ENCODE peak calls at places on chromosomes 12 and 14, in six cellular contexts. B is effector memory CD4-positive, alpha-beta T cell; D is cardiac muscle cell; S is transverse colon; R is PC-9; Y is NT2/D1. Z is an unnamed sample.

GRCh38 chr12:4626543-4626942 is 22.3 kb downstream of the AKAP3 start:
- DNase-seq in D (no peak), S (no peak), R (no peak), B (no peak), Y (no peak), Z (no peak)

GRCh38 chr14:34851395-34851794 is 23.8 kb downstream of the BAZ1A start:
- DNase-seq in D (peak; percentile 79), B (no peak), S (no peak), Y (no peak), R (no peak), Z (no peak)

GRCh38 chr12:11697670-11698387 is 48.4 kb downstream of the ETV6 start:
- DNase-seq in S (no peak), B (no peak), Y (no peak), R (no peak), D (peak; percentile 62), Z (no peak)

GRCh38 chr12:102957339-102958050 is at the start of gene ASCL1:
- DNase-seq in D (peak; percentile 43), B (no peak), S (no peak), R (no peak), Y (no peak), Z (no peak)

GRCh38 chr12:53564941-53565340 is 57.7 kb upstream of the NPFF start:
- DNase-seq in Y (no peak), B (no peak), S (no peak), D (no peak), R (no peak), Z (no peak)

GRCh38 chr12:70094467-70094866 is 148.8 kb upstream of the CNOT2 start:
- DNase-seq in D (no peak), B (no peak), R (no peak), S (no peak), Y (no peak), Z (no peak)

GRCh38 chr12:124620606-124621295 is 53.3 kb upstream of the NCOR2 start:
- DNase-seq in B (no peak), Y (no peak), R (no peak), S (no peak), D (peak; percentile 47), Z (no peak)

GRCh38 chr14:89618309-89618708 is 201.3 kb upstream of the FOXN3 start:
- DNase-seq in R (no peak), Y (no peak), S (peak; percentile 21), B (no peak), D (no peak), Z (no peak)

GRCh38 chr12:64782181-64782580 is 23.0 kb upstream of the GNS start:
- DNase-seq in B (no peak), S (no peak), Y (no peak), R (no peak), D (no peak), Z (no peak)

GRCh38 chr12:98771811-98772752 is 127.0 kb downstream of the APAF1 start:
- DNase-seq in S (no peak), B (no peak), D (no peak), Y (no peak), R (no peak), Z (no peak)

GRCh38 chr14:32102152-32102787 is 25.2 kb downstream of the ARHGAP5 start:
- DNase-seq in B (no peak), Y (no peak), R (no peak), D (no peak), S (no peak), Z (peak; percentile 46)

GRCh38 chr14:34604990-34605389 is 25.0 kb downstream of the SNX6 start:
- DNase-seq in R (no peak), Y (no peak), D (peak; percentile 39), B (no peak), S (no peak), Z (no peak)

GRCh38 chr12:74897425-74898211 is 312.0 kb downstream of the KCNC2 start:
- DNase-seq in B (no peak), R (no peak), Y (no peak), S (no peak), D (no peak), Z (peak; percentile 30)

GRCh38 chr14:65446159-65446558 is 33.6 kb downstream of the FUT8 start:
- DNase-seq in R (no peak), B (no peak), D (peak; percentile 50), S (no peak), Y (no peak), Z (no peak)

GRCh38 chr14:51862171-51862838 is 1.9 kb downstream of the GNG2 start:
- DNase-seq in Y (no peak), B (no peak), R (no peak), S (no peak), D (peak; percentile 26), Z (no peak)

GRCh38 chr14:53564870-53565269 is 391.8 kb downstream of the BMP4 start:
- DNase-seq in R (no peak), Y (no peak), B (no peak), S (no peak), D (no peak), Z (no peak)

GRCh38 chr14:104249092-104249491 is 110.7 kb downstream of the KIF26A start:
- DNase-seq in Y (no peak), R (no peak), D (no peak), S (no peak), B (no peak), Z (no peak)

GRCh38 chr14:90522585-90523191 is 125.9 kb downstream of the CALM1 start:
- DNase-seq in S (peak; percentile 49), Y (no peak), D (peak; percentile 71), B (no peak), R (peak; percentile 70), Z (no peak)

GRCh38 chr14:62691613-62692489 is 353.4 kb downstream of the KCNH5 start:
- DNase-seq in Y (no peak), S (no peak), R (peak; percentile 58), D (peak; percentile 97), B (no peak), Z (no peak)

GRCh38 chr12:124688356-124688992 is 121.1 kb upstream of the NCOR2 start:
- DNase-seq in B (no peak), D (peak; percentile 26), S (no peak), R (no peak), Y (no peak), Z (no peak)

GRCh38 chr12:117394491-117394890 is 33.1 kb upstream of the NOS1 start:
- DNase-seq in R (no peak), S (no peak), B (no peak), D (no peak), Y (no peak), Z (no peak)

GRCh38 chr14:63200767-63201166 is 3.5 kb upstream of the RHOJ start:
- DNase-seq in S (no peak), D (no peak), B (no peak), Y (no peak), R (peak; percentile 5), Z (no peak)

GRCh38 chr12:48988030-48988649 is 10.0 kb downstream of the WNT1 start:
- DNase-seq in D (peak; percentile 58), R (peak; percentile 64), Y (no peak), S (peak; percentile 75), B (peak; percentile 65), Z (peak; percentile 74)

DNA sequence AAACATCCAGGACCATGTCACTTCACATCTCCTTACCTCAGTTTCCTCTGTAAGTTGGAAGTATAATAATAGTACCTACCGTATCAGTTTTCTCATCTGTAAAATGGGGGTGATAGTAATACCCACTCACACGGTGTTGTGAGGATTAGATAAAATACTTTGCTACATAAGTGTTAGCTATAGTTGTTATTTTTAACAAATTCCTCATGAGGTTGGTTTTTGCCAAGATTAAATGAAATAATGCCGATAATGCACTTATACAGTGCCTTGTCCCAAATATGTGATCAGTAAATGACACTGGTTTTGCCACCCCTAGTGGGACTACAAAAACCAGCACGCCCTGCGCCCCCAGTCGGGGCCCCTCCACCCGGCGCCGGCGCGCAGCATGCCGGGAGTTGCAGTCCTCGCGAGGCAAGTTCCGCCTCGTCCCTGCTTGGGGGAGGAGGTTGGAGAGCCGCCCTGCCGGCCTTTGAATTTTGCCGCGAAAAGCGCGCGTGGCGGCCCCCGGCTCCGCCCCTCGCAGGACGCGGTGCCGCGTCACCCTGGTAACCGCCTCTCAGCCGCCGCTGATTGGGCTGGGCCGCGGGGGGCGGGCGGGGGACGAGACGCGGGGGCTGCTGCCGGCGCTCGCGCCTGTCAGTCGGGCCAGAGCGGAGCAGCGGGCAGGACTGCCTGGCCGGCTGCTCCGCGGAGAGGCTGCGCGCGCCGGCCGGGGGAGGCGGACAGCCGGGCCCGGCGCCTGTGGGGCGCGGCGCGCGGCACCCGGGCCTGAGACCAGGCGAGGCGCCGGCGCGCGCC is at the start of gene FAM222A:
- DNase-seq in B (peak; percentile 96), S (peak; percentile 97), Y (peak; percentile 94), D (peak; percentile 98), R (peak; percentile 97), Z (peak; percentile 97)
- H3K4me1 ChIP-seq in B (peaks cover 10% of the 10 kb centered on the region), S (peaks cover 17% of the 10 kb centered on the region), Y (peaks cover 38% of the 10 kb centered on the region), D (peaks cover 24% of the 10 kb centered on the region), R (peaks cover 28% of the 10 kb centered on the region), Z (peaks cover 12% of the 10 kb centered on the region)

GRCh38 chr14:61476737-61477410 is 155.5 kb downstream of the PRKCH start:
- DNase-seq in B (peak; percentile 69), R (no peak), S (peak; percentile 48), D (peak; percentile 99), Y (no peak), Z (peak; percentile 93)
- H3K4me1 ChIP-seq in B (peaks cover 83% of the 10 kb centered on the region), R (peaks cover 92% of the 10 kb centered on the region), S (peaks cover 39% of the 10 kb centered on the region), D (peaks cover 48% of the 10 kb centered on the region), Y (peaks cover 5% of the 10 kb centered on the region), Z (peaks cover 97% of the 10 kb centered on the region)

GRCh38 chr12:113131556-113131955 is 4.0 kb downstream of the RASAL1 start:
- DNase-seq in D (no peak), B (no peak), S (no peak), Y (no peak), R (no peak), Z (no peak)
- H3K4me1 ChIP-seq in D (no peaks in the 10 kb centered on the region), B (peaks cover 12% of the 10 kb centered on the region), S (peaks cover 8% of the 10 kb centered on the region), Y (peaks cover 17% of the 10 kb centered on the region), R (peaks cover 25% of the 10 kb centered on the region), Z (peaks cover 16% of the 10 kb centered on the region)

GRCh38 chr14:37198273-37198598 is 499 bp downstream of the MIPOL1 start:
- DNase-seq in Y (no peak), D (no peak), R (no peak), B (no peak), S (no peak), Z (no peak)
- H3K4me1 ChIP-seq in Y (no peaks in the 10 kb centered on the region), D (no peaks in the 10 kb centered on the region), R (peaks cover 8% of the 10 kb centered on the region), B (no peaks in the 10 kb centered on the region), S (peaks cover 8% of the 10 kb centered on the region), Z (no peaks in the 10 kb centered on the region)

DNA sequence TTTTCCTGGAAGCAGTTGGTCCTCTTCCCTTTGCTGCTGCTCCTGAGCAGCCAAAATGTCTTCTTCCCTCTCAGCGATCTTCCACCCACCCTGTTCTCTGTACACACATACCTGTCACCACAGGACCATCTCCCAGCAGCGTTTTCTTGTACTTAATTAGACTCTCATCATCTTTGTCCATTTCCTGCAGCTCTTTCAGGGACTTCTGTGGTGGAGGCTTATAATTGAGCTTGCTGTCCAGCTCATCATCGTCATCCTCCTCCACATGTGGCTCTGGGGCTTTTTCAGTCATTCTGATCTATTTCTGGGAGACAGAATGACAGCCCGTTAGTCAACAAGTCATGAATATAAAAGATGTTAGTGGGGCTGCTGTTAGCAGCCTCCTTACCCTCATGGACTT is 11.0 kb downstream of the ARHGDIB start:
- DNase-seq in Y (no peak), R (no peak), B (no peak), S (no peak), D (no peak), Z (no peak)
- H3K4me1 ChIP-seq in Y (no peaks in the 10 kb centered on the region), R (peaks cover 76% of the 10 kb centered on the region), B (peaks cover 76% of the 10 kb centered on the region), S (peaks cover 32% of the 10 kb centered on the region), D (peaks cover 26% of the 10 kb centered on the region), Z (peaks cover 100% of the 10 kb centered on the region)

Z was measured in CD4-positive, alpha-beta memory T cell.